ENCODE peak calls at places on chromosomes 7 and 10, in four cellular contexts. One of them, this sample, is unnamed.

GRCh38 chr7:151511270-151511669 is 8.4 kb downstream of the RHEB start:
- DNase-seq in fibroblast of mammary gland: no peak
- DNase-seq in NCI-H774: no peak
- DNase-seq in epithelial cell of esophagus: no peak
- DNase-seq in this sample: no peak

GRCh38 chr7:149707448-149707886 is 65.9 kb downstream of the ZNF467 start:
- DNase-seq in fibroblast of mammary gland: peak; percentile 25
- DNase-seq in epithelial cell of esophagus: peak; percentile 29
- DNase-seq in NCI-H774: no peak
- DNase-seq in this sample: no peak

GRCh38 chr10:90484518-90484917 is 373.3 kb downstream of the HTR7 start:
- DNase-seq in epithelial cell of esophagus: peak; percentile 99
- DNase-seq in NCI-H774: no peak
- DNase-seq in fibroblast of mammary gland: peak; percentile 42
- DNase-seq in this sample: no peak

GRCh38 chr10:69456880-69457693 is 5.8 kb downstream of the TSPAN15 start:
- DNase-seq in fibroblast of mammary gland: peak; percentile 70
- DNase-seq in epithelial cell of esophagus: peak; percentile 83
- DNase-seq in NCI-H774: no peak
- DNase-seq in this sample: no peak

GRCh38 chr10:80177781-80178636 is 27.3 kb downstream of the ANXA11 start:
- DNase-seq in fibroblast of mammary gland: peak; percentile 59
- DNase-seq in epithelial cell of esophagus: no peak
- DNase-seq in NCI-H774: no peak
- DNase-seq in this sample: no peak

GRCh38 chr10:112755446-112756117 is 194.5 kb upstream of the TCF7L2 start:
- DNase-seq in NCI-H774: no peak
- DNase-seq in epithelial cell of esophagus: no peak
- DNase-seq in fibroblast of mammary gland: no peak
- DNase-seq in this sample: no peak

GRCh38 chr7:149093228-149093627 is 2.7 kb upstream of the ZNF786 start:
- DNase-seq in epithelial cell of esophagus: no peak
- DNase-seq in fibroblast of mammary gland: no peak
- DNase-seq in NCI-H774: no peak
- DNase-seq in this sample: no peak

GRCh38 chr7:153638821-153639435 is 413.3 kb upstream of the DPP6 start:
- DNase-seq in fibroblast of mammary gland: no peak
- DNase-seq in NCI-H774: no peak
- DNase-seq in epithelial cell of esophagus: no peak
- DNase-seq in this sample: no peak

GRCh38 chr10:118543714-118544400 is 51.6 kb downstream of the PRLHR start:
- DNase-seq in NCI-H774: peak; percentile 17
- DNase-seq in epithelial cell of esophagus: peak; percentile 77
- DNase-seq in fibroblast of mammary gland: peak; percentile 62
- DNase-seq in this sample: peak; percentile 4

GRCh38 chr7:2613926-2614613 is 17.7 kb upstream of the TTYH3 start:
- DNase-seq in epithelial cell of esophagus: no peak
- DNase-seq in fibroblast of mammary gland: peak; percentile 55
- DNase-seq in NCI-H774: no peak
- DNase-seq in this sample: no peak

GRCh38 chr10:70169661-70170364 is 501 bp downstream of the SAR1A start:
- DNase-seq in NCI-H774: no peak
- DNase-seq in fibroblast of mammary gland: no peak
- DNase-seq in epithelial cell of esophagus: no peak
- DNase-seq in this sample: no peak

GRCh38 chr10:113982745-113983144 is 60.9 kb upstream of the ADRB1 start:
- DNase-seq in epithelial cell of esophagus: peak; percentile 42
- DNase-seq in NCI-H774: no peak
- DNase-seq in fibroblast of mammary gland: no peak
- DNase-seq in this sample: no peak

GRCh38 chr7:18727094-18727870 is 231.7 kb downstream of the HDAC9 start:
- DNase-seq in epithelial cell of esophagus: peak; percentile 18
- DNase-seq in fibroblast of mammary gland: peak; percentile 45
- DNase-seq in NCI-H774: no peak
- DNase-seq in this sample: no peak

GRCh38 chr7:88184848-88185304 is 35.0 kb downstream of the SRI start:
- DNase-seq in epithelial cell of esophagus: peak; percentile 73
- DNase-seq in NCI-H774: no peak
- DNase-seq in fibroblast of mammary gland: peak; percentile 62
- DNase-seq in this sample: no peak

GRCh38 chr10:119233123-119233820 is 25.9 kb downstream of the GRK5 start:
- DNase-seq in fibroblast of mammary gland: no peak
- DNase-seq in NCI-H774: no peak
- DNase-seq in epithelial cell of esophagus: no peak
- DNase-seq in this sample: no peak

GRCh38 chr10:124545756-124546369 is 84.2 kb downstream of the LHPP start:
- DNase-seq in fibroblast of mammary gland: no peak
- DNase-seq in NCI-H774: peak; percentile 12
- DNase-seq in epithelial cell of esophagus: no peak
- DNase-seq in this sample: no peak

GRCh38 chr7:27102578-27103442 is at the start of gene HOXA2:
- DNase-seq in epithelial cell of esophagus: no peak
- DNase-seq in NCI-H774: no peak
- DNase-seq in fibroblast of mammary gland: peak; percentile 52
- DNase-seq in this sample: no peak

GRCh38 chr7:34096135-34096775 is 190.9 kb downstream of the BMPER start:
- DNase-seq in fibroblast of mammary gland: peak; percentile 97
- DNase-seq in epithelial cell of esophagus: peak; percentile 70
- DNase-seq in NCI-H774: no peak
- DNase-seq in this sample: no peak

GRCh38 chr10:57202356-57202755 is 841.3 kb upstream of the ZWINT start:
- DNase-seq in epithelial cell of esophagus: no peak
- DNase-seq in NCI-H774: no peak
- DNase-seq in fibroblast of mammary gland: no peak
- DNase-seq in this sample: no peak

GRCh38 chr7:4602905-4603842 is 78.9 kb upstream of the FOXK1 start:
- DNase-seq in epithelial cell of esophagus: no peak
- DNase-seq in NCI-H774: no peak
- DNase-seq in fibroblast of mammary gland: no peak
- DNase-seq in this sample: no peak